ENCODE peak calls at places on chromosomes 3 and 15, in nine cellular contexts. Z is A673; X is mammary epithelial cell; Q is GM23338; Y is colonic mucosa; T is heart left ventricle; A is CD8-positive, alpha-beta T cell; G is ovary; C is lower lobe of right lung. V is an unnamed sample. For H3K4me1, the result is how much of the 10 kb centered on the place peaks cover.

GRCh38 chr3:39414421-39414907 is 7.9 kb downstream of the RPSA start:
- DNase-seq in X (no peak), A (no peak), T (no peak), G (no peak), Q (no peak), C (no peak), Z (no peak), Y (peak), V (no peak)

GRCh38 chr3:125032100-125032643 is 23.6 kb downstream of the HEG1 start:
- DNase-seq in X (no peak), A (no peak), Y (no peak), G (no peak), Q (peak), T (peak), Z (peak), C (no peak), V (no peak)

GRCh38 chr3:127639173-127640030 is 10.4 kb downstream of the PODXL2 start:
- DNase-seq in A (no peak), C (no peak), Q (no peak), X (peak), G (no peak), T (no peak), Z (no peak), Y (no peak), V (no peak)

GRCh38 chr3:171187706-171188290 is 161.3 kb upstream of the SLC2A2 start:
- DNase-seq in C (no peak), T (no peak), X (no peak), Z (peak), A (no peak), G (no peak), Y (peak), Q (peak), V (peak)

GRCh38 chr3:111936967-111937366 is 41.9 kb upstream of the ABHD10 start:
- DNase-seq in C (no peak), Y (no peak), A (no peak), G (no peak), Q (no peak), T (no peak), X (no peak), Z (no peak), V (no peak)

GRCh38 chr15:48285329-48286214 is 45.7 kb upstream of the DUT start:
- DNase-seq in X (peak), Q (peak), Z (peak), Y (peak), T (no peak), G (no peak), A (no peak), C (no peak), V (peak)

GRCh38 chr3:114660124-114660523 is 366.3 kb downstream of the TIGIT start:
- DNase-seq in A (no peak), X (no peak), G (peak), T (peak), Q (no peak), C (no peak), Y (peak), Z (no peak), V (peak)

GRCh38 chr15:59247364-59247763 is 40.7 kb downstream of the LDHAL6B start:
- DNase-seq in Z (peak), C (peak), Y (peak), A (peak), Q (peak), T (no peak), G (no peak), X (peak), V (peak)

GRCh38 chr15:99732711-99733267 is 448 bp downstream of the LYSMD4 start:
- DNase-seq in Q (peak), G (no peak), C (no peak), X (peak), Z (no peak), A (no peak), T (peak), Y (peak), V (peak)

GRCh38 chr15:63063877-63064409 is 21.4 kb downstream of the TPM1 start:
- DNase-seq in Y (no peak), T (no peak), A (no peak), X (no peak), Q (no peak), G (no peak), Z (no peak), C (no peak), V (no peak)

GRCh38 chr3:3189102-3189727 is 9.7 kb upstream of the CRBN start:
- DNase-seq in A (no peak), Z (no peak), G (no peak), Q (no peak), Y (no peak), C (no peak), T (no peak), X (no peak), V (peak)

GRCh38 chr3:53680026-53680425 is 166.2 kb downstream of the CHDH start:
- DNase-seq in T (no peak), Q (peak), A (no peak), C (no peak), Y (no peak), G (peak), X (no peak), Z (no peak), V (peak)

GRCh38 chr15:75517233-75517632 is 61.9 kb downstream of the PTPN9 start:
- DNase-seq in X (no peak), Q (no peak), T (no peak), Z (no peak), G (no peak), A (no peak), Y (no peak), C (no peak), V (no peak)

DNA sequence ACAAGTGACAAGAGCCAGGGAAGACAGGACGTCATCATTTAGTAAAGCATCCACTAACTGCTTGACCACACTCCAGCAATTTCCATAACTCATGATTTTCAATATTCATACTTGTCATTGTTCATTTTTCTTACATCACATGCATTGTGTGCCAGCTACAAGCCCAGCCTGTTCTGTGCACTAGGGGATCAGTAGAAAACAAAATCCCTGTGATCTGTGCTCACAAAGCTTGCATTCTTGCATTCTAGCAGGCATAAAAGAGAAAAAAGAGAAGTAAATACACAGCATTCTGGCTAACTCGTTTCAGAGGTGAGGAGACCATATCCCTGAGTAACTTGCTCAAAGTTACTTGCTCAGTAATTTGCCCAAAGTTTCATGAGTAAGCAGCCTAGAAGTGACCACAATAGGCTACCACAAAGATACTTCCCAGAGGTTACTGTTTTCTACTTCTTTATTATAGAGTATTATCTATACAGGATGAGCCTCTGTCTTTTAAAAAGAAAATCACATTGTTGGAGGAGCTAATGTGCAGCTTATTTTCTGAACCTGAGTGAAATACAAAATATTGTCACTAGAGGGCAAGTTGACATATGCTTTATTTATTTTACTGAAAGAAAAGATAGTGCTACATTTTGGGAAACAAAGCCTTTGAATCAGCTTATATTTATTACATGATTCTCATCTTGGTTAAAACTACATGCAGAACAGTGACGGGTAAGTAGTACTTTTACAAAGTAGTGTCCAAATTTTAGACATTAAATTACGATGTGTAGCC is 701.4 kb upstream of the LMCD1 start:
- DNase-seq in Q (peak), Y (no peak), G (no peak), A (no peak), X (no peak), C (no peak), Z (peak), T (no peak), V (peak)
- TF ChIP-seq CTCF in Q (peak), Y (no peak), G (no peak), A (peak), X (no peak), C (peak), Z (peak), T (peak), V (peak)

GRCh38 chr3:9405756-9406155 is 8.3 kb downstream of the SETD5 start:
- DNase-seq in A (no peak), Z (no peak), G (no peak), Q (no peak), X (peak), T (no peak), C (no peak), Y (no peak), V (no peak)
- H3K4me1 ChIP-seq in A (half or more), Z (half or more), G (under half), Q (half or more), X (under half), T (half or more), C (half or more), Y (under half), V (under half)

GRCh38 chr3:52289747-52290595 is 2.3 kb downstream of the GLYCTK start:
- DNase-seq in Z (no peak), Q (peak), A (no peak), X (no peak), Y (peak), G (peak), C (peak), T (no peak), V (no peak)
- TF ChIP-seq CTCF in Z (no peak), Q (no peak), A (no peak), X (no peak), Y (no peak), G (no peak), C (no peak), T (no peak), V (no peak)

GRCh38 chr15:90814193-90814811 is 54.1 kb upstream of the FURIN start:
- DNase-seq in C (no peak), X (peak), Q (no peak), G (no peak), Y (no peak), Z (no peak), T (no peak), A (no peak), V (no peak)
- H3K4me1 ChIP-seq in C (under half), X (under half), Q (under half), G (under half), Y (under half), Z (under half), T (under half), A (under half), V (under half)

GRCh38 chr15:85485956-85486567 is 105.7 kb downstream of the AKAP13 start:
- DNase-seq in Z (peak), X (peak), Q (peak), Y (peak), G (no peak), A (peak), T (no peak), C (no peak), V (peak)
- TF ChIP-seq CTCF in Z (peak), X (peak), Q (peak), Y (peak), G (peak), A (peak), T (peak), C (peak), V (peak)

DNA sequence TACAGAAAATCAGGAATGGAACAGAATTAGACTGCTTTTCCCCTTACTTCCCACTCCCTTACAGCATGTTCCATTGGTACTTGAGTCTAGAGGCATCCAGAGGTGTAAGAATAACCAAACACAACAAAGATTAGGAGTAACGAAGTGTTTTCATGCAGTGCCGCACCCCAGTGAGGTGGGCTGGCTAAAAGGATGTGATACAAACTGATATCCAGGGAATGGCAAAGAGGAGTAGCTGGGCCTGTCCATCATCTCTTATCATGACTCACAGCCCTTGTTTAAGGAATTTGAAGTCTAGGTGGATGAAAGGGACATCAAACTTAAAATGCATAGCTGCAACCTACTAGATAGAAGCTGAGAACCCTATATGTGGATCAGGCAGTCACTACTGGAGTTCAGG is 16.4 kb downstream of the SCG5 start:
- DNase-seq in Y (no peak), C (no peak), X (no peak), G (no peak), Q (no peak), T (no peak), A (no peak), Z (no peak), V (no peak)
- H3K4me1 ChIP-seq in Y (under half), C (under half), X (under half), G (under half), Q (under half), T (under half), A (under half), Z (under half), V (under half)

GRCh38 chr3:9185701-9186100 is 63.7 kb downstream of the SRGAP3 start:
- DNase-seq in Y (no peak), C (no peak), X (no peak), A (no peak), G (no peak), Q (no peak), Z (no peak), T (no peak), V (no peak)
- TF ChIP-seq CTCF in Y (no peak), C (no peak), X (no peak), A (no peak), G (no peak), Q (no peak), Z (no peak), T (no peak), V (no peak)

DNA sequence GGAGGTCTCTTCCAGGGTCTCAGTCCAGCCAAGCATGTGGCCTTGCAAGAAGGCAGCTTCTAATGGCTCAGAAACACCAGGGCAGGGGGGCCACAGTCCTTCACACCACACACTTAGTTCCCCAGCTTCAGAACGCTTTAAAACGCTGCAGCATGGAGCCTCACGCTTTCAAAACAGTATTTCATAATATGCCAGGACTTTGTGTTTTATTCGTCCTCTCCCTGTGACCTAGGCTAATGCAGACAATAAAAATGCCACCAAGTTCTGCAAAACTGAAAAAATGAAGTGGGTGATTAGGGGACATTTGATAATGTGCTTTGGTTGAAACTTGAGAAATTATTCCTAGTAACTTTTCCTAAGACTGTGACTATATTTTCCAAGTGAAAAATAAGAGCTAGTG is 48.3 kb upstream of the LIMD1 start:
- DNase-seq in T (no peak), Q (no peak), Z (no peak), G (no peak), A (no peak), X (no peak), C (no peak), Y (no peak), V (no peak)
- H3K4me1 ChIP-seq in T (half or more), Q (under half), Z (under half), G (under half), A (under half), X (under half), C (half or more), Y (under half), V (under half)